ENCODE peak calls at places on chromosomes 11 and 22, in four cellular contexts. C, X, P and I are unnamed samples.

GRCh38 chr11:68579455-68579854 is 104.9 kb upstream of the GAL start:
- DNase-seq in C (no peak), X (no peak), P (no peak), I (no peak)

GRCh38 chr11:2930705-2931415 is 1.6 kb upstream of the PHLDA2 start:
- DNase-seq in X (no peak), P (peak), C (peak), I (no peak)

GRCh38 chr11:132047167-132047566 is 676.8 kb downstream of the NTM start:
- DNase-seq in X (no peak), C (no peak), P (no peak), I (no peak)

GRCh38 chr11:10293423-10294288 is at the start of gene SBF2:
- DNase-seq in C (peak), P (peak), X (peak), I (peak)

GRCh38 chr22:49502126-49502826 is 325.4 kb downstream of the BRD1 start:
- DNase-seq in P (no peak), C (no peak), X (no peak), I (no peak)

GRCh38 chr11:111734383-111735261 is 31.6 kb downstream of the PPP2R1B start:
- DNase-seq in P (no peak), C (no peak), X (no peak), I (peak)

GRCh38 chr11:65041206-65042035 is at the start of gene SAC3D1:
- DNase-seq in X (no peak), P (peak), C (no peak), I (no peak)

GRCh38 chr22:28435271-28435825 is 244.3 kb downstream of the TTC28 start:
- DNase-seq in C (no peak), P (no peak), X (no peak), I (no peak)

GRCh38 chr11:58061813-58062212 is 31.1 kb downstream of the OR6Q1 start:
- DNase-seq in C (no peak), X (no peak), P (peak), I (peak)

GRCh38 chr11:82398300-82398815 is 335.3 kb downstream of the FAM181B start:
- DNase-seq in C (no peak), X (no peak), P (no peak), I (no peak)

GRCh38 chr11:22244986-22245592 is 52.2 kb downstream of the ANO5 start:
- DNase-seq in X (no peak), C (no peak), P (peak), I (peak)

GRCh38 chr22:43969021-43969878 is 14.0 kb downstream of the SAMM50 start:
- DNase-seq in P (no peak), C (no peak), X (no peak), I (no peak)

GRCh38 chr11:122668562-122669090 is 13.1 kb downstream of the UBASH3B start:
- DNase-seq in C (no peak), X (no peak), P (peak), I (peak)

GRCh38 chr11:72814831-72815618 is 814 bp downstream of the ATG16L2 start:
- DNase-seq in X (no peak), C (peak), P (peak), I (peak)

GRCh38 chr22:38728899-38729796 is 23.4 kb downstream of the GTPBP1 start:
- DNase-seq in X (no peak), P (no peak), C (no peak), I (no peak)

GRCh38 chr22:39661842-39662676 is 91.5 kb downstream of the CACNA1I start:
- DNase-seq in C (peak), X (no peak), P (no peak), I (no peak)

GRCh38 chr22:33699176-33699575 is 221.1 kb downstream of the LARGE1 start:
- DNase-seq in C (no peak), X (no peak), P (peak), I (peak)

GRCh38 chr11:64103377-64103985 is 62.4 kb downstream of the MACROD1 start:
- DNase-seq in C (no peak), X (no peak), P (no peak), I (no peak)

GRCh38 chr11:19711911-19712280 is 741 bp upstream of the NAV2 start:
- DNase-seq in C (no peak), X (no peak), P (no peak), I (no peak)

GRCh38 chr11:16133867-16134266 is 222.5 kb downstream of the SOX6 start:
- DNase-seq in P (no peak), C (no peak), X (no peak), I (no peak)

GRCh38 chr22:49188091-49188490 is 639.6 kb downstream of the BRD1 start:
- DNase-seq in X (no peak), P (no peak), C (no peak), I (no peak)

GRCh38 chr11:34680206-34680605 is 59.3 kb downstream of the EHF start:
- DNase-seq in P (no peak), C (no peak), X (no peak), I (no peak)

GRCh38 chr11:114155116-114155515 is 95.6 kb downstream of the ZBTB16 start:
- DNase-seq in P (no peak), X (no peak), C (no peak), I (no peak)

GRCh38 chr22:20115691-20116375 is at the start of gene RANBP1:
- DNase-seq in X (no peak), P (no peak), C (no peak), I (no peak)

GRCh38 chr11:10305964-10306918 is 1.4 kb downstream of the ADM start:
- DNase-seq in X (no peak), C (no peak), P (no peak), I (peak)

GRCh38 chr11:64235427-64236161 is 1.2 kb downstream of the VEGFB start:
- DNase-seq in C (no peak), X (no peak), P (no peak), I (no peak)

GRCh38 chr11:8796926-8797325 is 114.1 kb upstream of the AKIP1 start:
- DNase-seq in P (no peak), C (no peak), X (no peak), I (no peak)

GRCh38 chr22:26546282-26546681 is 34.0 kb upstream of the TFIP11 start:
- DNase-seq in C (no peak), P (no peak), X (no peak), I (no peak)

GRCh38 chr22:19984201-19984753 is 32.3 kb downstream of the ARVCF start:
- DNase-seq in P (peak), X (no peak), C (no peak), I (peak)

GRCh38 chr22:42434283-42434682 is 2.1 kb upstream of the NFAM1 start:
- DNase-seq in X (no peak), P (no peak), C (no peak), I (no peak)

GRCh38 chr11:20235164-20235563 is 74.9 kb upstream of the DBX1 start:
- DNase-seq in X (no peak), C (no peak), P (no peak), I (no peak)

GRCh38 chr11:129067454-129067853 is 124.7 kb downstream of the ARHGAP32 start:
- DNase-seq in P (no peak), X (no peak), C (no peak), I (no peak)